ENCODE peak calls at places on chromosome 1, in four cellular contexts. S is K562, B is WTC11, X is HepG2. W is an unnamed sample.

GRCh38 chr1:81179239-81179638 is 621.5 kb upstream of the ADGRL2 start:
- DNase-seq in X (no peak), B (no peak), S (no peak), W (peak; percentile 3)

GRCh38 chr1:185207178-185207577 is 50.2 kb downstream of the SWT1 start:
- DNase-seq in S (peak; percentile 39), X (no peak), B (no peak), W (no peak)

GRCh38 chr1:182527680-182528079 is 61.4 kb downstream of the RNASEL start:
- DNase-seq in S (no peak), B (no peak), X (no peak), W (no peak)

GRCh38 chr1:233158322-233158721 is 137.2 kb downstream of the PCNX2 start:
- DNase-seq in X (no peak), S (no peak), B (no peak), W (no peak)

GRCh38 chr1:29455781-29456180 is 219.5 kb downstream of the PTPRU start:
- DNase-seq in X (no peak), S (no peak), B (no peak), W (no peak)

GRCh38 chr1:83751602-83752001 is 247.3 kb downstream of the TTLL7 start:
- DNase-seq in B (no peak), S (no peak), X (no peak), W (no peak)

GRCh38 chr1:11794446-11795237 is 11.1 kb downstream of the MTHFR start:
- DNase-seq in S (no peak), B (no peak), X (no peak), W (no peak)

GRCh38 chr1:109790735-109791494 is 27.2 kb upstream of the EPS8L3 start:
- DNase-seq in B (peak; percentile 53), S (peak; percentile 80), X (peak; percentile 70), W (peak; percentile 61)

GRCh38 chr1:109975718-109976117 is 8.8 kb upstream of the AHCYL1 start:
- DNase-seq in X (peak; percentile 18), S (no peak), B (no peak), W (peak; percentile 43)

GRCh38 chr1:17212487-17213121 is 7.7 kb downstream of the PADI1 start:
- DNase-seq in S (no peak), B (no peak), X (no peak), W (no peak)

GRCh38 chr1:68819190-68819829 is 322.4 kb upstream of the DEPDC1 start:
- DNase-seq in S (no peak), B (peak; percentile 16), X (no peak), W (peak; percentile 9)

GRCh38 chr1:145782166-145783099 is 41.5 kb downstream of the RNF115 start:
- DNase-seq in S (no peak), X (peak; percentile 69), B (no peak), W (peak; percentile 82)

GRCh38 chr1:205373022-205373421 is 16.3 kb upstream of the KLHDC8A start:
- DNase-seq in S (no peak), X (no peak), B (no peak), W (no peak)

GRCh38 chr1:164518692-164519332 is 40.2 kb upstream of the PBX1 start:
- DNase-seq in B (no peak), S (no peak), X (no peak), W (peak; percentile 19)

GRCh38 chr1:41540886-41541591 is 56.6 kb upstream of the EDN2 start:
- DNase-seq in X (no peak), B (no peak), S (peak; percentile 70), W (no peak)

GRCh38 chr1:36755313-36756230 is 272.9 kb upstream of the CSF3R start:
- DNase-seq in S (no peak), X (no peak), B (no peak), W (no peak)

GRCh38 chr1:230109871-230110667 is 43.0 kb downstream of the GALNT2 start:
- DNase-seq in X (peak; percentile 32), S (no peak), B (no peak), W (no peak)
- TF ChIP-seq HMGXB4 in X (no peak), S (no peak), B (no peak), W (no peak)

DNA sequence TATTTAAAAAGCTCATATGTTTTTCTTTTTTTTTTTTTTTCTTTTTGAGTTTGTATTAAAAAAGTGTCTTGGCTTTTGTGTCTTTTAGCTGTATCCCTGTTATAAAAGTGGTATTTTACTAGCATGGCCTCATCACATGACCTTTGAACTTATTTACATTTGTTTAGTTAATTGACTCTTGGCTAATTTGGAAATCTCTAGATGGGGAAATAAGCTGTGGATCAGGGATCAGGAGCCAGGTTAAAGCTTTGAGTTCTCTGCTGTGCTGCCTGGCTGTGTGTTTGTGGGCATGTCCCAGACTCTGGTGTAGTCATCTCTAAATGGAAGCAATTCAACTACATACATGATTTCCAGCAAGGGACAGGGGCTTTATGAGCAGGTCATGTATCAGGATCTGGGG is 56.5 kb downstream of the HHAT start:
- DNase-seq in B (no peak), S (no peak), X (peak; percentile 54), W (no peak)
- TF ChIP-seq HMGXB4 in B (no peak), S (no peak), X (no peak), W (no peak)

GRCh38 chr1:30755746-30756145 is 1.8 kb downstream of the LAPTM5 start:
- DNase-seq in B (no peak), X (no peak), S (no peak), W (no peak)
- TF ChIP-seq HMGXB4 in B (no peak), X (no peak), S (no peak), W (no peak)

GRCh38 chr1:119027759-119028158 is 39.6 kb upstream of the TBX15 start:
- DNase-seq in B (no peak), S (no peak), X (no peak), W (no peak)
- TF ChIP-seq HMGXB4 in B (no peak), S (no peak), X (no peak), W (no peak)

DNA sequence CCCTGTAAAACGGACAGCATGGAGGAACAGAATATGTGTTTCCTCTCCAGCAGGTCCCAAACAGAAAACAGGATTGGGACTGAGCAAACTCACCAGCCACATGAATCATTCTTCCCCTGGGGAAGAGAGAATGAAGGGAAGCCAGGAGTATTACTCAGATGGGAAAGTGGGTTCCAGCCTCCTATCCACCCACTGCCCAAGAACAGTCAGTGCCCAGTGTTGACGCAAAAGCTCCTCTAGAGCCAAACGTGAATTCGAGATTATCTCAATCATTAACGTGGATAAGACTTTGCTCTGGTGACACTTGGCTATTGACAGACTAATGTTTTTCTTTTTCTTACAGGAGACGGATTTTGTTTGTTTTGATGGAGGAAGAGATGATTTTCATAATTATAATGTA is 9.3 kb downstream of the MIA3 start:
- DNase-seq in X (no peak), S (no peak), B (no peak), W (no peak)
- TF ChIP-seq HMGXB4 in X (no peak), S (no peak), B (no peak), W (no peak)

GRCh38 chr1:53069663-53070327 is 7.8 kb downstream of the PODN start:
- DNase-seq in X (no peak), S (no peak), B (peak; percentile 19), W (no peak)
- TF ChIP-seq HMGXB4 in X (no peak), S (no peak), B (no peak), W (no peak)

GRCh38 chr1:207032528-207033017 is at the start of gene C1orf116:
- DNase-seq in X (peak; percentile 60), B (peak; percentile 70), S (peak; percentile 93), W (peak; percentile 76)

GRCh38 chr1:207031632-207032258 is 811 bp downstream of the C1orf116 start:
- DNase-seq in X (peak; percentile 39), S (no peak), B (no peak), W (no peak)

GRCh38 chr1:207034208-207034607 is 1.7 kb upstream of the C1orf116 start:
- DNase-seq in S (peak; percentile 64), X (no peak), B (no peak), W (no peak)

GRCh38 chr1:207034998-207035397 is 2.4 kb upstream of the C1orf116 start:
- DNase-seq in S (peak; percentile 54), B (no peak), X (no peak), W (no peak)

DNA sequence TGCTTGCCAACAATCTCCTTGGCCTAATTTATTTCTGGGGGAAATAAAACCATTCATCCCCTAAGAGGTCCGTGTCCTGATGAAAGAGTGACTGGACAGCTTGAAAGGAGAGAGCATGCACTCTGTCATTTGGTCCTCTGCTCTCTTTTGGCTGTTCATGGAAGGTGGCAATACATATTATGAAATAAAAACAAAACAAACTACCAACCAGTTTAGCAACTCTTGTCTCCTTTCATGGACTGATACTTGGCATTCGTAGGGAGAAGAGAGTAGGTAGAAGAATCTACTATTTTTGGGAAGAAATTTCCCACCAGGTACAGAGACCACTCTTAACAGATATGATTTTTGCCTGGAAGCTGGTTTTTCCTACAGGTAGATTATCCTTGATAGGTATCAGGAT is 746 bp upstream of the C1orf116 start:
- DNase-seq in X (no peak), S (no peak), B (no peak), W (no peak)
- TF ChIP-seq HMGXB4 in X (no peak), S (no peak), B (no peak), W (no peak)